ENCODE peak calls at places on chromosomes 5 and 9, in seven cellular contexts. B is thyroid gland, A is A549, E is Peyer's patch, L is IMR-90, O is AG04450, K is colonic mucosa. Y is an unnamed sample. For H3K9me3, the result is how much of the 10 kb centered on the place peaks cover.

GRCh38 chr9:134056483-134057310 is 11.1 kb downstream of the BRD3 start:
- DNase-seq in A (no peak), O (no peak), B (peak), L (no peak), K (no peak), E (peak), Y (no peak)

GRCh38 chr5:32245742-32246141 is 67.0 kb downstream of the MTMR12 start:
- DNase-seq in K (no peak), O (no peak), B (no peak), L (no peak), A (no peak), E (no peak), Y (no peak)

GRCh38 chr5:125134216-125135081 is 388.0 kb upstream of the ZNF608 start:
- DNase-seq in L (peak), A (no peak), K (no peak), E (no peak), B (no peak), O (no peak), Y (no peak)

GRCh38 chr5:132006331-132007120 is 4.9 kb downstream of the ACSL6 start:
- DNase-seq in K (no peak), E (peak), O (no peak), B (no peak), L (no peak), A (no peak), Y (no peak)

GRCh38 chr5:84301535-84301934 is 83.1 kb downstream of the EDIL3 start:
- DNase-seq in K (no peak), B (no peak), A (no peak), L (peak), O (no peak), E (no peak), Y (no peak)

GRCh38 chr5:147743686-147744332 is 38.7 kb downstream of the JAKMIP2 start:
- DNase-seq in O (no peak), A (no peak), B (peak), E (no peak), K (no peak), L (no peak), Y (no peak)

GRCh38 chr9:127252405-127253093 is 12.0 kb upstream of the GARNL3 start:
- DNase-seq in O (no peak), L (peak), A (no peak), B (no peak), K (no peak), E (no peak), Y (no peak)

GRCh38 chr9:136345281-136346156 is 18.0 kb downstream of the DNLZ start:
- DNase-seq in E (peak), B (peak), A (peak), O (no peak), L (no peak), K (peak), Y (no peak)

GRCh38 chr5:17289681-17290619 is 72.5 kb downstream of the BASP1 start:
- DNase-seq in K (no peak), O (peak), A (no peak), B (no peak), L (peak), E (no peak), Y (no peak)

GRCh38 chr5:176735383-176736265 is 74.7 kb upstream of the UNC5A start:
- DNase-seq in A (no peak), K (no peak), E (peak), B (no peak), O (no peak), L (no peak), Y (no peak)

GRCh38 chr5:150409638-150410523 is 2.8 kb downstream of the CD74 start:
- DNase-seq in O (peak), E (peak), A (peak), L (peak), B (peak), K (peak), Y (peak)

GRCh38 chr9:36764364-36765076 is 191.8 kb downstream of the MELK start:
- DNase-seq in L (no peak), A (no peak), B (no peak), E (no peak), K (no peak), O (no peak), Y (no peak)

GRCh38 chr5:83256091-83256775 is 178.9 kb downstream of the XRCC4 start:
- DNase-seq in K (no peak), L (peak), O (no peak), E (no peak), A (no peak), B (no peak), Y (no peak)

GRCh38 chr9:113488490-113488889 is 25.0 kb downstream of the RGS3 start:
- DNase-seq in O (no peak), A (no peak), L (peak), K (no peak), E (no peak), B (no peak), Y (no peak)

GRCh38 chr5:33761139-33761538 is 130.7 kb downstream of the ADAMTS12 start:
- DNase-seq in E (no peak), K (no peak), O (no peak), L (peak), B (no peak), A (no peak), Y (no peak)

GRCh38 chr9:133767625-133768024 is 29.5 kb upstream of the SARDH start:
- DNase-seq in K (no peak), L (no peak), O (no peak), E (no peak), B (no peak), A (no peak), Y (no peak)

GRCh38 chr5:88555658-88556057 is 287.0 kb upstream of the TMEM161B start:
- DNase-seq in A (no peak), K (no peak), O (no peak), B (no peak), E (no peak), L (no peak), Y (no peak)

GRCh38 chr9:136568288-136569081 is 22.6 kb upstream of the NOTCH1 start:
- DNase-seq in K (no peak), L (no peak), A (no peak), E (no peak), O (no peak), B (no peak), Y (no peak)

GRCh38 chr5:39178171-39178570 is 41.2 kb downstream of the FYB1 start:
- DNase-seq in A (no peak), K (no peak), E (no peak), B (no peak), L (peak), O (no peak), Y (no peak)

GRCh38 chr5:113546711-113547159 is 33.2 kb downstream of the YTHDC2 start:
- DNase-seq in B (no peak), E (no peak), A (no peak), O (peak), L (peak), K (no peak), Y (no peak)

GRCh38 chr9:79026311-79026710 is 545.5 kb upstream of the TLE4 start:
- DNase-seq in B (no peak), A (no peak), L (no peak), E (no peak), K (no peak), O (no peak), Y (no peak)

GRCh38 chr9:37986771-37987258 is 82.2 kb downstream of the SHB start:
- DNase-seq in B (no peak), K (no peak), L (no peak), E (no peak), O (no peak), A (no peak), Y (no peak)

GRCh38 chr9:96027271-96028131 is 152.0 kb downstream of the ERCC6L2 start:
- DNase-seq in B (peak), O (no peak), E (no peak), L (no peak), K (no peak), A (no peak), Y (no peak)

GRCh38 chr9:91948423-91949292 is 1.4 kb downstream of the ROR2 start:
- DNase-seq in L (peak), A (peak), E (peak), B (peak), K (peak), O (no peak), Y (peak)

DNA sequence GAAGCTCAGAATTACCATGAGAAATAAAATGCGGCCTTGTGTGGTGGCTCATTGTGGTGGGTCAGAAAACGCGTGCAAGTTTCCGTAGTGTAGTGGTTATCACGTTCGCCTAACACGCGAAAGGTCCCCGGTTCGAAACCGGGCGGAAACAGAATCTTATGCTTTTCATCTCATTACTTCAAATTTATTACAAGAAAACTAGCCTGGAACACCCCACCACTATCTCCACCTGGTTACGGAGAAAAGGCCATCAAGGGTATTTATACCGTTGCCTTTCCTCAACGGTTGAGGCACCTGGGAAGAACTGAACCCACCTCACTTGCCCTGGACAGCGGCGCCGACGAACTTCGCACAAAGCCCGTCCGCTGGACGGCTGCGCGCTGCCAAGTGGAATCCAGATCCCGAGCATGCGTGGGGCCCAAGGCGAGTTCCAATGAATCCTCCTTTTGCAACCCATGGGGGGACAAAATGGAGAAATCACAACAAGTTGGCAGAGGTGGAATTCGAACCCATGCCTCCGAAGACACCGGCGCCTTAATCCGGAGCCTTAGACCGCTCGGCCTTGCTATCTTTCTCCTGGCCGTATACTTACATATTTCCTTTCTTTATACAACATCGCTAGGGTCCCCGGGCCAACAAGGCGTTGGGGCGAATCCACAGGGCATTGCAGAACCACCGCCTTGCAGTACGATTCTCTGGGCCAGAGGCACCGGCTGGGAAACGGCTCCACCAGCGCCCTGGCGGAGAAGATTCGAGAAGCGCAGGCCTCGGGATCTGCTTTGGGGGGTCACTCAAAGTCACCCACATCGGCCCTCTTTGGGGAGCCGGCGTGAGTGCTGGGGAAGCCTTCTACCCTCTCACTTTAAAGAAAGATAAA is 16.9 kb downstream of the OR2V2 start:
- DNase-seq in K (no peak), B (no peak), E (no peak), O (no peak), L (peak), A (peak), Y (no peak)
- H3K4me3 ChIP-seq in K (no peak), B (no peak), E (no peak), O (no peak), L (peak), A (peak), Y (no peak)

GRCh38 chr5:56343988-56344387 is 110.9 kb upstream of the ANKRD55 start:
- DNase-seq in B (no peak), A (no peak), K (no peak), E (no peak), O (no peak), L (no peak), Y (no peak)

GRCh38 chr5:56346044-56346710 is 113.0 kb upstream of the ANKRD55 start:
- DNase-seq in L (no peak), A (no peak), K (no peak), B (no peak), E (no peak), O (no peak), Y (no peak)

GRCh38 chr5:56344594-56344993 is 111.5 kb upstream of the ANKRD55 start:
- DNase-seq in L (no peak), O (no peak), E (no peak), B (no peak), A (no peak), K (no peak), Y (no peak)

GRCh38 chr5:56345352-56345751 is 112.2 kb upstream of the ANKRD55 start:
- DNase-seq in O (no peak), K (no peak), L (no peak), A (no peak), E (no peak), B (no peak), Y (no peak)

DNA sequence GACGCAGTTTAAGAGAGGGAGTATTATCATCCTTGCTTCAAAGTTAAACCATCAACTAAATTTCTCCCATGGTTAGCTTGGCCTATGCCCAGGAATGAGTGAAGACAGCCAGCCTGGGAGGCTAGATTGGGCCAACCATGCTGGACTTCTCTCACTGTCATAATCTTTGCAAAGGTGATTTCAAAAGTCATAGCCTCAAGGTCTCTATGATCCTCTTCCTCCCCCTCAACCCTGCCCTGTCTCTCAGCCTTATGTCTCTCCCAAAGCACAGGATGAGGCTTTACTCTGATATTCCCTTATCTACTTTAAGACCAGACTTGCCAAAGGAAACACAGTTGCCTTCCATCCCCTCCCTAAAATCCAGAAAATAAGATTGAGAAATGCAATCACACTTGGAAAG is 113.6 kb upstream of the ANKRD55 start:
- DNase-seq in L (no peak), E (no peak), A (no peak), O (no peak), K (no peak), B (no peak), Y (no peak)
- H3K9me3 ChIP-seq in L (under half), E (under half), A (under half), O (under half), K (under half), B (under half), Y (under half)

DNA sequence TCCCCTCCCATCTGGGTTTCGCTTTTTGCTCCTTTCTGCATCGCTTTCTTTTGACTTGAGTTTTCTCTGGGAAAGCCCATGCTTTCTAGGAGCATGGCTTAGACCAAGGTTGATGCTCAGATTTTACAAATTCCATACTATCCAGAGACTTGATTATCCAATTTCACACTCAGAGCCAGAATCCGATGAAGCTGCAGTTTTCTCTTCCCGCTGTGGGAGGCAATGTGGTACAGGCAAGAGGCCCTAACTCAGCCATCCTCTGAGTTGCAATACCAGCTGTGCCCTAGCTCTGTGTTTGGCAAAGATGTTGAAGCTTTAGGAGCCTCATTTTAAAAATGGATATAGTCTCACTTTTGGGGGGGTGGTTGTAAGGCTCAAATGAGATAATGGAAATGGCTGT is 85.1 kb downstream of the BRINP1 start:
- DNase-seq in A (no peak), O (no peak), K (no peak), E (no peak), L (no peak), B (no peak), Y (no peak)
- TF ChIP-seq CTCF in A (no peak), O (no peak), K (no peak), E (no peak), L (no peak), B (no peak), Y (no peak)

GRCh38 chr5:136157514-136157913 is 24.9 kb downstream of the SMAD5 start:
- DNase-seq in O (no peak), B (no peak), A (no peak), E (no peak), L (no peak), K (no peak), Y (no peak)
- H3K4me3 ChIP-seq in O (no peak), B (no peak), A (no peak), E (no peak), L (no peak), K (no peak), Y (no peak)

DNA sequence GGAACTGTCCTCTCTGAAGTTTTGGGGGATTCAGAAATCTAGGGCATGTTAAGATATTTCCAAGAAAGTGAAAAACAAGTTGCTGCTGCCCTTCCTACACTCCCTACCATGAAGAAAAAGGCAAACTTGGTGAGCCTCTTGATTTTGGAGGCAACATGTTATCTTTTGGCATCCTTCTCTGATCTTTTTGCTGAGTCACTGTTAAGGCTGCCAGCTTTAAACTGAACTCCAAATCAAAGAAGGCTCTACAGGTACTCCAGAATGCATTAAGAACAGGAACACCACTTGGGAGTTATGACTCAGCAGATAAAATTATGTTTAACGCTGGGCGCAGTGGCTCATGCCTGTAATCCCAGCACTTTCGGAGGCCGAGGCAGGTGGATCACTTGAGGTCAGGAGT is 24.0 kb downstream of the PCDHB15 start:
- DNase-seq in O (no peak), K (no peak), A (no peak), E (no peak), L (no peak), B (no peak), Y (no peak)
- H3K9me3 ChIP-seq in O (under half), K (under half), A (half or more), E (half or more), L (under half), B (under half), Y (under half)

GRCh38 chr9:93024646-93024910 is 33.9 kb upstream of the SUSD3 start:
- DNase-seq in L (no peak), O (no peak), A (no peak), E (no peak), B (no peak), K (no peak), Y (no peak)
- TF ChIP-seq CTCF in L (no peak), O (no peak), A (no peak), E (no peak), B (no peak), K (no peak), Y (no peak)

GRCh38 chr5:15929616-15930303 is 249.8 kb downstream of the MARCHF11 start:
- DNase-seq in E (no peak), O (peak), K (no peak), B (no peak), L (peak), A (no peak), Y (no peak)
- H3K4me3 ChIP-seq in E (no peak), O (peak), K (no peak), B (no peak), L (peak), A (no peak), Y (no peak)

DNA sequence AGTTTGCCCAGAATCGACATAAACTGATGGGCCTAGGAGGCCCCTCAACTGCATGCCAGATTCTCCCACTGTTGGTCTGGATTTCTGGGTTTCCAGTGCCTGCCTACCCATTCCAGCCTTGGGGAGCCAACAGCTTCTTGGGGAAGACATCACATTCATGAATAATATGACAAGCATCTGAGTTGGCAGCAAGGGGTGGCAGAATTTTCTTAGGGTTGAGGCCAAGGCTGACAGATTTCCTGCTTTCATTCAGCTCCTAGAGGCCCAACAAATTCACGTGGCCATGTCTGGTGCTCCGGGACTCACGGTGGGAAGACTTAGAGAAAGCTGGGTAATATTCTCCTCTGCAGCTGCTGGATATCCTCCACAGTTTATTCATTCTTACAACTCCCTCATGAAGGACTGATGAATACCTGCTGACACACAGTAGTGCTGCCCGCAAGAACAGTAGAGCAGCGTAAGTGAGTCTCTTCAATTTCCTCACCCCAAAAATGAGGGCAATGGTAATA is 305.0 kb upstream of the TNC start:
- DNase-seq in B (no peak), O (no peak), K (no peak), E (no peak), L (no peak), A (no peak), Y (no peak)
- H3K9me3 ChIP-seq in B (under half), O (under half), K (under half), E (under half), L (under half), A (under half), Y (under half)

DNA sequence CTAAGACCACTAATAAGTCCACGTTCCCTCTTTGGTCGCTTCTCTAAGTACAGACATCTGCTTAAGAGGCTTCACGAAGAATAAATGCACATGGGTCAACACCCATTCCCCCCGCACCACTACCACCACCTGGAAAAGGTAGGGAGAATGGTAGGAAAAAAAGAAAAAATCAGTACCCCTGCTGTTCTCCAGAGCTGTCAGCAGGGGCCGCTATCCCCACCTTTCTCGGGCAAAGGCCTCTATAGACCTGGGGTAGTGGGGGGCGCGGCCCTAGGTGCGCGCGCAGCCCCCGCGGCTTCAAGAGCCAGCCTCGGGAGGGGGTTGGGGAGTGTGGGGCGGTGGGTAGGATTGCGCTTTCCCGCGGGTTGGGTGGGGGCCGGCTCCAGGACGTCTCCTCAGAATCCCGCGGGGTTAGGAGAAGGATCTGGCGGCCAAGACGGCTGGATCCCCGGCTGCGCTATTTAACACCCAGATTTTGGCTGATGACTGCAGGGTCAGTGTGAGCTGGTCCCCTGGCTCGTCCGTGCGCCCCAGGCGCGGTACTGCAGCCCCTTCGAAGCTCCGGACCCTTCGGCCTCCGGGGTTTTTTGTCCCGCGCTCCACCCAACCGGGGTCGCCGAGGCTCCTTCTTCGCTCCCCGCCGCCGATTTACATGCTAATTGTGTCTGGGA is 1.6 kb upstream of the SEMA6A start:
- DNase-seq in K (peak), O (no peak), E (peak), A (peak), B (peak), L (peak), Y (peak)
- TF ChIP-seq CTCF in K (peak), O (peak), E (peak), A (peak), B (peak), L (peak), Y (peak)

GRCh38 chr5:168341178-168341577 is 49.7 kb downstream of the WWC1 start:
- DNase-seq in A (no peak), K (no peak), B (no peak), E (no peak), L (peak), O (no peak), Y (no peak)
- H3K4me3 ChIP-seq in A (no peak), K (no peak), B (no peak), E (no peak), L (no peak), O (no peak), Y (no peak)